ENCODE peak calls at places on chromosome 6, in seven cellular contexts. J is erythroblast, O is heart left ventricle, W is suprapubic skin, S is HCT116, Y is IMR-90, T is GM12892. R is an unnamed sample.

GRCh38 chr6:55636406-55637102 is 57.6 kb upstream of the HMGCLL1 start:
- DNase-seq in Y (peak; percentile 76), S (no peak), T (no peak), J (no peak), O (no peak), W (no peak), R (peak; percentile 63)

GRCh38 chr6:112398686-112399085 is 51.6 kb downstream of the RFPL4B start:
- DNase-seq in T (no peak), O (no peak), Y (no peak), W (no peak), J (no peak), S (no peak), R (no peak)

GRCh38 chr6:125759184-125759902 is 9.9 kb downstream of the HEY2 start:
- DNase-seq in T (no peak), Y (no peak), O (peak; percentile 65), W (no peak), S (peak; percentile 33), J (peak; percentile 24), R (peak; percentile 27)

GRCh38 chr6:170202416-170203135 is 88.3 kb downstream of the DLL1 start:
- DNase-seq in J (no peak), W (peak; percentile 50), T (no peak), S (no peak), O (no peak), Y (no peak), R (no peak)

GRCh38 chr6:43951063-43951755 is 176.0 kb downstream of the MRPL14 start:
- DNase-seq in J (peak; percentile 83), W (no peak), S (peak; percentile 10), O (peak; percentile 83), Y (no peak), T (no peak), R (peak; percentile 28)

GRCh38 chr6:81148726-81149125 is 603.8 kb downstream of the TENT5A start:
- DNase-seq in S (no peak), W (no peak), Y (no peak), J (no peak), T (no peak), O (no peak), R (no peak)

GRCh38 chr6:158595223-158595622 is 35.3 kb downstream of the TMEM181 start:
- DNase-seq in T (no peak), Y (no peak), W (no peak), J (peak; percentile 11), O (no peak), S (no peak), R (no peak)

GRCh38 chr6:36685926-36686667 is 7.6 kb downstream of the CDKN1A start:
- DNase-seq in Y (no peak), O (no peak), W (no peak), J (no peak), S (no peak), T (no peak), R (no peak)

GRCh38 chr6:9412951-9413559 is 977.7 kb upstream of the SLC35B3 start:
- DNase-seq in S (peak; percentile 34), Y (no peak), J (peak; percentile 7), W (no peak), O (peak; percentile 30), T (no peak), R (no peak)

GRCh38 chr6:76817429-76817828 is 645.9 kb downstream of the HTR1B start:
- DNase-seq in J (no peak), S (no peak), T (no peak), Y (no peak), W (no peak), O (no peak), R (no peak)

GRCh38 chr6:110874880-110875547 is 429 bp downstream of the AMD1 start:
- DNase-seq in W (no peak), S (no peak), O (no peak), T (no peak), Y (no peak), J (peak; percentile 80), R (peak; percentile 30)

DNA sequence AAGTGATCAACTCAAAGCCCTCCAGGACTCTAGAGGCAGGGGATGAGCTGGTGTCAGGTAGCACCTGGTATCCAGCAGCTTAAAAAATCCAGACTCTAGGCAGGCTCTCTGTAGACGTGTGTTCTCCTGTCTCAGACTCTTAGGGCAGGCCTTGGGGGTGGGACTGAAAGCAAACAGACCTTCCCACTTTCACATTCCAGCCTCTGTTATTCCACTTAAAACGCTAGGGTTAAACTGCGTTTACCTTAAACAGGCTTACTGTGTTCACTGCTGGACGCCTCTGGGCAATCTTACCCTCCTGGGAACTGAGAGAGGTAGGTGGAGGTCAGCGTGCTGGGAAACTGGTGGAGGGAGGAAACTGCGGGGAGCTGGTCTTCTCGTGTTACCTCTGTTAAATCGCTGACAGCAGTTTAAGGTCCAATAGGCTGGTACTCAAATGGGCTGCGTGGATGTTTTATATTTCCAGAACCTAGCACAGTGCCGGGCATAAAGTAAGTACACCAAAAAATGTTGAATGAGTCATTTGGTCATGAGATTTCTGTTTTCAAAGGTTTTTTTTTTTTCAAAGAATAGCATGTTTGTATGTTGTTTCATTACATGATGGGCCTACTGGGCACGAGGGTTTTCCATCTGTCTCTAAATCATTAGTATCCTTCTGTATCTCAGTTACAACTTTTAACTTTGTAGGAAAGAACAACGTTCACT is at the start of gene GCNT2:
- DNase-seq in T (no peak), W (no peak), Y (peak; percentile 23), J (peak; percentile 33), O (peak; percentile 43), S (no peak), R (peak; percentile 46)
- TF ChIP-seq POLR2A in T (no peak), W (no peak), Y (no peak), J (peak; percentile 34), O (no peak), S (no peak), R (peak; percentile 43)

GRCh38 chr6:39228992-39229767 is at the start of gene KCNK5:
- DNase-seq in Y (peak; percentile 2), J (peak; percentile 89), T (peak; percentile 83), O (peak; percentile 75), W (no peak), S (peak; percentile 73), R (peak; percentile 70)
- TF ChIP-seq POLR2A in Y (no peak), J (peak; percentile 74), T (peak; percentile 67), O (no peak), W (no peak), S (peak; percentile 79), R (peak; percentile 44)

GRCh38 chr6:108559097-108559883 is 1.4 kb upstream of the FOXO3 start:
- DNase-seq in O (peak; percentile 96), W (peak; percentile 95), J (peak; percentile 97), S (no peak), Y (peak; percentile 84), T (peak; percentile 66), R (peak; percentile 72)

GRCh38 chr6:108556864-108557493 is 3.7 kb upstream of the FOXO3 start:
- DNase-seq in S (no peak), O (no peak), Y (peak; percentile 94), J (no peak), W (no peak), T (no peak), R (no peak)

GRCh38 chr6:108556250-108556649 is 4.5 kb upstream of the FOXO3 start:
- DNase-seq in T (no peak), Y (no peak), O (no peak), W (no peak), J (no peak), S (no peak), R (no peak)

GRCh38 chr6:108558372-108559096 is 2.2 kb upstream of the FOXO3 start:
- DNase-seq in Y (peak; percentile 99), J (peak; percentile 99), S (peak; percentile 97), W (peak; percentile 99), O (peak; percentile 100), T (peak; percentile 62), R (peak; percentile 99)

DNA sequence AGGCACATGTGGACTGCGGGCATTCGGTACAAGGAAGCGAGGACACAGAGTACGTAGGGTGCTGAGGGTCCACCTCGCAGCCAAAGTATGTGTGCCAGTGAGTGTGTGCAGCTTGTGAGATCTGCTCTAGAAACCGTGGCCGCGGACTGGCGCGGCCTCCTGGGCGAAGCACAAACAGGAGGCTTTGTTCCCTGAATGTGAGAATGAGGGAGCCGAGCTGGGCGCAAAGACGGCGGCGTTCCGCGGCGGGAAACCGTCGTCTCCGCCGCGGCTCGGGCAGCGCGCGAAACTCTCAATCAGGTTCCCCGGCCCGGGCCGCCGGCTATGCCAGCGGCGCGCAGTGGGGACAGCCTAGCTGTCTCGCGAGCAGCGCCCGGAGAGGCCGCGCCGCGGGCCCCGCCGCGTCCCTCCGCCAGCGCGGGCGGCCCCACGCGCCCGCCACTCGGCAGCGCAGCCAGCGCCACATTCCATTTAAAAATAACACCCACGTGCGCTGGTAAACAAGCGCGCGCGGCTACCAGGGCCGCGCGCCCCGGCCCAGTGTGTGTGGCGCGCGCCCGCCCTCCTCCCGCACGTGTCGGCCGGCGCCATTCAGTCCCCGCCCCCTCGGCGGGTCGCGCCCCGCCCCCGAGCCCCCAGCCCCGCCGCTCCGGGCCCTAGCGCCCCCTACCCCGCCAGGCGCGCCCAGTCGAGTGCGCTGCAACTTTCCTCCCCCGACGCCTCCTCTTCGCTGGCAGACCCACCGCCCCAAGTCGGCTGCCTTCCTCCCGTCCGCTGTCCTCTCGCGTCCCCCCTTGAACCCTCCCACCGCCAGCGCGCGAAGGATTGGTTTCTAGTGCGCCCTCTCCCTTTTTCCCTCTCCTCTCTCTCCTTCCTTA is 3.0 kb upstream of the FOXO3 start:
- DNase-seq in O (peak; percentile 88), S (no peak), W (peak; percentile 85), T (peak; percentile 48), Y (peak; percentile 62), J (peak; percentile 87), R (peak; percentile 58)
- TF ChIP-seq POLR2A in O (no peak), S (no peak), W (no peak), T (no peak), Y (no peak), J (no peak), R (no peak)

GRCh38 chr6:30724906-30725667 is 4.9 kb downstream of the TUBB start:
- DNase-seq in J (no peak), T (no peak), W (no peak), O (no peak), S (no peak), Y (peak; percentile 16), R (no peak)

GRCh38 chr6:30726506-30727413 is 6.6 kb downstream of the TUBB start:
- DNase-seq in T (no peak), S (no peak), J (no peak), O (no peak), W (no peak), Y (peak; percentile 27), R (no peak)

GRCh38 chr6:30722280-30723112 is 2.3 kb downstream of the TUBB start:
- DNase-seq in O (peak; percentile 81), Y (peak; percentile 69), S (peak; percentile 62), J (peak; percentile 84), T (peak; percentile 50), W (peak; percentile 91), R (peak; percentile 56)

GRCh38 chr6:30727920-30728605 is 7.9 kb downstream of the TUBB start:
- DNase-seq in J (no peak), T (no peak), O (no peak), S (no peak), W (no peak), Y (peak; percentile 71), R (no peak)

DNA sequence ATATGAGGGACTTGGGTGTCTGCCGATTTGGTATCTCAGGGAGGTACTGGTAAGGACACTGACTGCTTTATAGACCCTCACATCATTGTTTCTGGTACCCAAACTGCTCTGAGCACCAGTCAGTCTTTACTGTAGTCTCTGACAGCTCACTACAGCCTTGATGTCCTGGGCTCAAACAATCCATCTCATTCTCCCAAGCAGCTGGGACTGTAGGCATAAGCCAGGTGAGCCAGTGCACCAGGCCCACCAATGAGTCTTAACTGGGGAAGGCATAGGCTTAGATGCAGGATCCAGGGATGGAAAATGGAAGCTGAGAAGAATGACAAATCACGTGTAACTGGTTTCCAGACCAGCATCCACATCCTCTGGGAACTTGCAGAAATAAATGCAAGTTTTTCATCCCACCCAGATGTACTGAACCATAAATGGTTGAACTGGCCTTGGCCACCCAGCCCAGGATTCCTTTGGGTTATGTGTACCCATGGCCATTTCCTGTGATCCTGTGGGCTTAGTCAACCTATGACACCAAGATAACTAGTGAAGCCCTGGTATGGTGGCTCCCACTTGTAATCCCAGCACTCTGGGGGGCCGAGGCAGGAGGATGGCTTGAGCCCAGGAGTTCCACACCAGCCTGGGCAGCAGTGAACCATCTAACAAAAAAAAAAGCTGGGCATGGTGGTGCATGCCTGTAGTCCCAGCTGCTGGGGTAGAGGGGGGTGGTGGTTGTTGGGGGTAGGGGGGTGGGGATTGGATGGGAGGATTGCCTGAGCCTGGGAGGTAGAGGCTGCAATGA is 5.8 kb downstream of the TUBB start:
- DNase-seq in T (no peak), S (no peak), W (no peak), J (no peak), O (no peak), Y (peak; percentile 68), R (peak; percentile 36)
- TF ChIP-seq POLR2A in T (peak; percentile 85), S (no peak), W (no peak), J (peak; percentile 47), O (no peak), Y (peak; percentile 10), R (no peak)

R was measured in A549.